ENCODE peak calls at places on chromosomes 7 and 10, in nine cellular contexts. P is H7, D is kidney epithelial cell, T is germinal center, Z is colonic mucosa, V is Calu3, A is lower lobe of right lung, N is globus pallidus, W is A172. I is an unnamed sample.

GRCh38 chr7:26195867-26196266 is 4.7 kb downstream of the HNRNPA2B1 start:
- DNase-seq in P (no peak), D (no peak), T (no peak), Z (no peak), V (no peak), A (no peak), N (no peak), W (no peak), I (no peak)

GRCh38 chr7:129427646-129428045 is 6.6 kb upstream of the STRIP2 start:
- DNase-seq in P (no peak), D (no peak), T (no peak), Z (no peak), V (no peak), A (no peak), N (no peak), W (no peak), I (no peak)

GRCh38 chr10:26334932-26335573 is 103.1 kb upstream of the APBB1IP start:
- DNase-seq in P (peak; percentile 62), D (peak; percentile 16), T (peak; percentile 71), Z (peak; percentile 45), V (peak; percentile 56), A (peak; percentile 52), N (peak; percentile 26), W (peak; percentile 72), I (peak; percentile 68)

GRCh38 chr10:55793024-55793423 is 568.0 kb downstream of the ZWINT start:
- DNase-seq in P (no peak), D (peak; percentile 39), T (no peak), Z (no peak), V (no peak), A (no peak), N (no peak), W (peak; percentile 3), I (no peak)

GRCh38 chr7:106041140-106041717 is 70.9 kb downstream of the SYPL1 start:
- DNase-seq in P (peak; percentile 74), D (no peak), T (peak; percentile 79), Z (no peak), V (peak; percentile 61), A (no peak), N (no peak), W (peak; percentile 62), I (peak; percentile 45)

GRCh38 chr10:31158000-31158658 is 126.5 kb upstream of the ZNF438 start:
- DNase-seq in P (no peak), D (no peak), T (no peak), Z (no peak), V (no peak), A (no peak), N (no peak), W (no peak), I (peak; percentile 79)

GRCh38 chr7:175955-176354 is 16.4 kb upstream of the FAM20C start:
- DNase-seq in P (no peak), D (no peak), T (no peak), Z (no peak), V (no peak), A (no peak), N (no peak), W (no peak), I (no peak)

GRCh38 chr7:115227473-115228235 is 305.8 kb downstream of the MDFIC start:
- DNase-seq in P (no peak), D (peak; percentile 25), T (no peak), Z (no peak), V (peak; percentile 8), A (no peak), N (no peak), W (no peak), I (no peak)

GRCh38 chr7:7159063-7159645 is 23.2 kb upstream of the C1GALT1 start:
- DNase-seq in P (no peak), D (no peak), T (no peak), Z (no peak), V (no peak), A (no peak), N (no peak), W (no peak), I (no peak)

GRCh38 chr7:151761256-151761655 is 115.7 kb downstream of the PRKAG2 start:
- DNase-seq in P (no peak), D (no peak), T (no peak), Z (peak; percentile 44), V (peak; percentile 59), A (no peak), N (no peak), W (peak; percentile 39), I (no peak)

GRCh38 chr7:101081432-101081831 is 3.8 kb upstream of the TRIM56 start:
- DNase-seq in P (no peak), D (no peak), T (no peak), Z (no peak), V (no peak), A (no peak), N (no peak), W (no peak), I (no peak)

I was measured in fibroblast of mammary gland.